ENCODE peak calls at places on chromosomes 5 and 9, in five cellular contexts. V, J, S, R and L are unnamed samples.

GRCh38 chr5:139458580-139459407 is 3.7 kb downstream of the ECSCR start:
- DNase-seq in R (no peak), V (peak; percentile 82), J (no peak), S (peak; percentile 51), L (no peak)

GRCh38 chr5:76180817-76181805 is 97.9 kb downstream of the SV2C start:
- DNase-seq in V (no peak), S (no peak), R (peak; percentile 29), J (no peak), L (no peak)

GRCh38 chr9:113566712-113567071 is 103.2 kb downstream of the RGS3 start:
- DNase-seq in R (no peak), S (no peak), V (no peak), J (peak; percentile 85), L (no peak)

GRCh38 chr5:135066781-135067430 is 32.9 kb upstream of the PITX1 start:
- DNase-seq in R (no peak), S (no peak), V (no peak), J (no peak), L (no peak)

GRCh38 chr5:180306796-180307195 is 14.9 kb upstream of the MAPK9 start:
- DNase-seq in V (no peak), R (no peak), J (no peak), S (no peak), L (no peak)

GRCh38 chr5:80191991-80192398 is 63.9 kb downstream of the SERINC5 start:
- DNase-seq in V (peak; percentile 21), R (no peak), J (no peak), S (no peak), L (no peak)

GRCh38 chr5:176513788-176514187 is 23.4 kb downstream of the RNF44 start:
- DNase-seq in J (peak; percentile 9), S (no peak), V (no peak), R (no peak), L (no peak)

GRCh38 chr5:133602829-133603380 is 9.4 kb downstream of the FSTL4 start:
- DNase-seq in V (no peak), J (no peak), R (no peak), S (no peak), L (no peak)

GRCh38 chr5:4737868-4738267 is 402.3 kb upstream of the ADAMTS16 start:
- DNase-seq in J (no peak), R (no peak), V (no peak), S (no peak), L (no peak)

GRCh38 chr5:36939969-36940858 is 63.6 kb downstream of the NIPBL start:
- DNase-seq in S (no peak), J (no peak), V (no peak), R (peak; percentile 11), L (peak; percentile 14)

GRCh38 chr5:78983601-78984000 is 1.5 kb downstream of the ARSB start:
- DNase-seq in R (no peak), J (no peak), V (no peak), S (no peak), L (no peak)

GRCh38 chr9:17219261-17219660 is 84.4 kb downstream of the CNTLN start:
- DNase-seq in J (no peak), S (peak; percentile 33), R (no peak), V (peak; percentile 1), L (peak; percentile 19)

GRCh38 chr5:86646671-86647070 is 28.9 kb downstream of the COX7C start:
- DNase-seq in R (no peak), V (no peak), S (no peak), J (no peak), L (no peak)

GRCh38 chr9:89349607-89350006 is 31.3 kb downstream of the SECISBP2 start:
- DNase-seq in S (no peak), V (no peak), J (peak; percentile 66), R (no peak), L (no peak)

GRCh38 chr5:132458651-132459030 is 31.9 kb downstream of the IRF1 start:
- DNase-seq in R (no peak), V (peak; percentile 65), J (no peak), S (peak; percentile 50), L (peak; percentile 52)

GRCh38 chr9:994005-994404 is 17.6 kb downstream of the DMRT3 start:
- DNase-seq in V (no peak), S (no peak), J (no peak), R (no peak), L (no peak)

GRCh38 chr9:94603259-94603776 is 9.7 kb upstream of the FBP2 start:
- DNase-seq in S (peak; percentile 79), R (peak; percentile 77), V (peak; percentile 43), J (peak; percentile 89), L (peak; percentile 92)

GRCh38 chr9:115593587-115594091 is 475.7 kb upstream of the TNC start:
- DNase-seq in J (no peak), V (peak; percentile 68), S (peak; percentile 75), R (peak; percentile 61), L (peak; percentile 78)

GRCh38 chr9:84501587-84501986 is 161.0 kb upstream of the SLC28A3 start:
- DNase-seq in S (no peak), V (no peak), R (no peak), J (no peak), L (no peak)

GRCh38 chr9:88418025-88418424 is 29.8 kb downstream of the SPIN1 start:
- DNase-seq in V (no peak), J (no peak), S (no peak), R (no peak), L (no peak)

GRCh38 chr5:172600571-172600970 is 40.5 kb upstream of the NEURL1B start:
- DNase-seq in R (no peak), S (no peak), J (no peak), V (no peak), L (no peak)

GRCh38 chr9:20640331-20641187 is 18.3 kb upstream of the MLLT3 start:
- DNase-seq in R (no peak), V (no peak), J (peak; percentile 86), S (no peak), L (no peak)

GRCh38 chr5:139798883-139799282 is 3.3 kb downstream of the PSD2 start:
- DNase-seq in V (no peak), R (no peak), S (no peak), J (no peak), L (no peak)

DNA sequence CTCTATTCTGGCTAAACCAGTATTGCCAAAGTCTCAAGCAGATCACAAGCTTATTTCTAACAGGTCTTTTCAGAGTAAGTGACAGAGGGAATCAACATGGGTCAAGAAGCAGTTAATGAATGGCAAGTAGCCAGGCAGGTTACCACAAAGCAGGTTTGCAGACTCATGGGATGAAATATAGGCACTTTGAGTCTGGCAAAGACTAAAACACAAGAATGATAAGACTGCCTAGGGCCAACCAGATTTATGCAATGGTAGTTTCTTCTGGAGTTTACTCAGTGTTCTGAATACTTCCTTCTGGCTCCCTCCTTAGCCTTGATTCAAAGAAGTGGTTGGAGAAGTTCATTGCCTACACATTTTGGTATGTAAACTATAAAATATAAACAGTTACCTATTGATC is 3.6 kb downstream of the HMGCS1 start:
- DNase-seq in V (no peak), S (no peak), J (no peak), R (no peak), L (no peak)
- H3K4me3 ChIP-seq in V (no peak overlapping the region), S (peak overlapping the region; percentile 99), J (no peak overlapping the region), R (no peak overlapping the region), L (no peak overlapping the region)

DNA sequence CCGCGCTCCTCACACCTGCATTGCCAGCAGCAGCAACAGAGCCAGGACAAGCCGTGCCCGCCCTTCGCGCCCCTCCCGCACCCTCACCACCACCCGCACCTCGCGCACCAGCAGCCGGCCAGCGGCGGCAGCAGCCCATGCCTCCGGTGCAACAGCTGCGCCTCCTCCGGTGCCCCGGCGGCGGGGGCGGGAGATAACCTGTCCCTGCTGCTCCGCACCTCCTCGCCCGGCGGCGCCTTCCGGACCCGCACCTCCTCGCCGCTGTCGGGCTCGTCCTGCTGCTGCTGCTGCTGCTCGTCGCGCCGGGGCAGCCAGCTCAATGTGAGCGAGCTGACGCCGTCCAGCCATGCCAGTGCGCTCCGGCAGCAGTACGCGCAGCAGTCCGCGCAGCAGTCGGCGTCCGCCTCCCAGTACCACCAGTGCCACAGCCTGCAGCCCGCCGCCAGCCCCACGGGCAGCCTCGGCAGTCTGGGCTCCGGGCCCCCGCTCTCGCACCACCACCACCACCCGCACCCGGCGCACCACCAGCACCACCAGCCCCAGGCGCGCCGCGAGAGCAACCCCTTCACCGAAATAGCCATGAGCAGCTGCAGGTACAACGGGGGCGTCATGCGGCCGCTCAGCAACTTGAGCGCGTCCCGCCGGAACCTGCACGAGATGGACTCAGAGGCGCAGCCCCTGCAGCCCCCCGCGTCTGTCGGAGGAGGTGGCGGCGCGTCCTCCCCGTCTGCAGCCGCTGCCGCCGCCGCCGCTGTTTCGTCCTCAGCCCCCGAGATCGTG is 517 bp downstream of the KCNN2 start:
- DNase-seq in R (peak; percentile 20), V (no peak), S (peak; percentile 46), J (no peak), L (peak; percentile 16)
- H3K4me3 ChIP-seq in R (peak overlapping the region; percentile 51), V (no peak overlapping the region), S (peak overlapping the region; percentile 46), J (peak overlapping the region; percentile 18), L (peak overlapping the region; percentile 57)

GRCh38 chr5:178547052-178547666 is 43.0 kb downstream of the COL23A1 start:
- DNase-seq in R (no peak), V (no peak), S (no peak), J (no peak), L (no peak)

GRCh38 chr5:178545941-178546674 is 44.1 kb downstream of the COL23A1 start:
- DNase-seq in V (no peak), R (no peak), J (no peak), S (no peak), L (no peak)

GRCh38 chr5:178546675-178547033 is 43.5 kb downstream of the COL23A1 start:
- DNase-seq in V (no peak), J (no peak), S (no peak), R (no peak), L (no peak)

GRCh38 chr5:178548751-178549150 is 41.4 kb downstream of the COL23A1 start:
- DNase-seq in J (no peak), V (peak; percentile 25), R (no peak), S (no peak), L (no peak)

DNA sequence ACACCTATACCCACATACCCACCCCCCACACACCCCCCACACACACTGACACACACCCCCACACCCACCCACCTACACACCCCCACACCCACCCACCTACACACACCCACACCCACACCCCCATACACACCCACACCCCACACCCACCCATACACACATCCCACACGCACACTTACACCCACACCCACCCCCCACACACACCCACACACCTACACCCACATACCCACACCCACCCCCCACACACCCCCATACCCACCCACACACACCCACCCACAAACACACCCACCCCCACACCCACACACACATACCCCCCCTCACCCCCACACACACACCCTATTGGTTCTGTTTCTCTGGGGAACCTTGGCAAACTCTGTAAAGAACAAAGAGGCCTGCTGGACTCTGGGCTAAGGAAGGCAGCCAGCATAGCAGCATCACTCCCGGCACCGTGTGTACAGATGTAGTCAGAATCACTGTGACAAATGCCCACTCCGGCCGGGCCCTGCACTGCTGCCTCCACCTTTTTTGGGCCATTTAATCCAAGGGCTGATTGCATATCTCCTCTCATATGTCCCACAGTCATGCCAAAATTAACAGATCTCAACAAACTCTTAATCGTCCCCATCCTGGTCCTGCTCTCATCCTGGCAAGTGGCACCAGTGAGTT is 42.3 kb downstream of the COL23A1 start:
- DNase-seq in J (no peak), S (no peak), R (no peak), V (no peak), L (no peak)
- H3K4me3 ChIP-seq in J (no peak overlapping the region), S (no peak overlapping the region), R (no peak overlapping the region), V (no peak overlapping the region), L (no peak overlapping the region)

GRCh38 chr5:39175273-39175955 is 43.9 kb downstream of the FYB1 start:
- DNase-seq in R (no peak), V (no peak), S (no peak), J (no peak), L (no peak)
- H3K4me3 ChIP-seq in R (no peak overlapping the region), V (no peak overlapping the region), S (no peak overlapping the region), J (no peak overlapping the region), L (no peak overlapping the region)